ENCODE peak calls at places on chromosomes 3 and 15, in ten cellular contexts. Y, N, P, X, V, E, H, U, S and L are unnamed samples.
A peak's percentile ranks its signal among the peaks of the same experiment; 100 is the strongest.

GRCh38 chr15:79169531-79170123 is 79.0 kb upstream of the RASGRF1 start:
- DNase-seq in Y (no peak), N (no peak), P (no peak), X (no peak), V (no peak), E (peak; percentile 16), H (no peak), U (no peak), S (no peak), L (no peak)

GRCh38 chr3:196214783-196215441 is 1.4 kb upstream of the SLC51A start:
- DNase-seq in Y (no peak), N (no peak), P (no peak), X (no peak), V (no peak), E (no peak), H (no peak), U (no peak), S (peak; percentile 42), L (no peak)

GRCh38 chr3:59818033-59818936 is 768.5 kb upstream of the CFAP20DC start:
- DNase-seq in Y (peak; percentile 97), N (peak; percentile 96), P (peak; percentile 78), X (peak; percentile 97), V (no peak), E (peak; percentile 92), H (peak; percentile 88), U (peak; percentile 88), S (peak; percentile 56), L (peak; percentile 96)

GRCh38 chr15:100880139-100880896 is 687 bp downstream of the ALDH1A3 start:
- DNase-seq in Y (no peak), N (no peak), P (no peak), X (peak; percentile 15), V (peak; percentile 63), E (peak; percentile 45), H (no peak), U (no peak), S (no peak), L (peak; percentile 46)

GRCh38 chr3:42702982-42703694 is 540 bp upstream of the HHATL start:
- DNase-seq in Y (no peak), N (no peak), P (no peak), X (no peak), V (no peak), E (no peak), H (no peak), U (no peak), S (peak; percentile 7), L (no peak)

GRCh38 chr3:193974147-193974546 is 161.8 kb upstream of the HES1 start:
- DNase-seq in Y (peak; percentile 36), N (no peak), P (no peak), X (peak; percentile 65), V (no peak), E (peak; percentile 21), H (no peak), U (no peak), S (no peak), L (no peak)

GRCh38 chr15:56052389-56053045 is 59.1 kb upstream of the NEDD4 start:
- DNase-seq in Y (peak; percentile 62), N (peak; percentile 67), P (no peak), X (peak; percentile 71), V (peak; percentile 76), E (peak; percentile 73), H (no peak), U (no peak), S (no peak), L (peak; percentile 59)

GRCh38 chr3:195813916-195814486 is 2.3 kb upstream of the MUC4 start:
- DNase-seq in Y (no peak), N (no peak), P (no peak), X (no peak), V (no peak), E (no peak), H (no peak), U (no peak), S (no peak), L (no peak)

GRCh38 chr3:47007482-47008257 is 28.2 kb downstream of the NBEAL2 start:
- DNase-seq in Y (no peak), N (no peak), P (peak; percentile 16), X (no peak), V (no peak), E (no peak), H (no peak), U (no peak), S (peak; percentile 28), L (no peak)

GRCh38 chr3:160661660-160662059 is 15.3 kb upstream of the ARL14 start:
- DNase-seq in Y (no peak), N (peak; percentile 21), P (no peak), X (no peak), V (no peak), E (no peak), H (no peak), U (no peak), S (no peak), L (no peak)

GRCh38 chr3:108462899-108463298 is 47.5 kb downstream of the MYH15 start:
- DNase-seq in Y (peak; percentile 49), N (peak; percentile 31), P (no peak), X (peak; percentile 34), V (no peak), E (peak; percentile 40), H (no peak), U (no peak), S (no peak), L (peak; percentile 25)

GRCh38 chr3:61936344-61936937 is 375.1 kb downstream of the PTPRG start:
- DNase-seq in Y (peak; percentile 32), N (no peak), P (peak; percentile 23), X (no peak), V (peak; percentile 78), E (peak; percentile 42), H (peak; percentile 14), U (peak; percentile 33), S (no peak), L (peak; percentile 42)

GRCh38 chr3:42942693-42943092 is 36.4 kb upstream of the GASK1A start:
- DNase-seq in Y (no peak), N (no peak), P (no peak), X (no peak), V (no peak), E (no peak), H (no peak), U (no peak), S (no peak), L (no peak)

GRCh38 chr15:99120050-99120777 is 15.3 kb downstream of the SYNM start:
- DNase-seq in Y (no peak), N (no peak), P (no peak), X (no peak), V (no peak), E (no peak), H (no peak), U (no peak), S (no peak), L (no peak)

GRCh38 chr15:100311829-100312228 is 29.9 kb downstream of the ADAMTS17 start:
- DNase-seq in Y (no peak), N (no peak), P (no peak), X (no peak), V (no peak), E (no peak), H (no peak), U (no peak), S (no peak), L (no peak)

GRCh38 chr3:149512073-149512782 is 37.7 kb downstream of the TM4SF4 start:
- DNase-seq in Y (peak; percentile 70), N (peak; percentile 84), P (peak; percentile 60), X (peak; percentile 70), V (peak; percentile 88), E (peak; percentile 76), H (peak; percentile 74), U (peak; percentile 61), S (peak; percentile 62), L (peak; percentile 70)

GRCh38 chr15:34241376-34242350 is 16.8 kb downstream of the EMC4 start:
- DNase-seq in Y (peak; percentile 64), N (peak; percentile 75), P (peak; percentile 26), X (peak; percentile 38), V (peak; percentile 56), E (peak; percentile 70), H (peak; percentile 62), U (no peak), S (no peak), L (peak; percentile 78)

GRCh38 chr3:95613993-95614392 is 1200.4 kb upstream of the EPHA6 start:
- DNase-seq in Y (no peak), N (peak; percentile 68), P (no peak), X (no peak), V (no peak), E (no peak), H (no peak), U (no peak), S (no peak), L (no peak)

GRCh38 chr3:22451501-22451900 is 700.5 kb upstream of the ZNF385D start:
- DNase-seq in Y (no peak), N (no peak), P (no peak), X (no peak), V (no peak), E (no peak), H (no peak), U (no peak), S (no peak), L (no peak)

GRCh38 chr15:97995881-97996603 is 35.5 kb downstream of the ARRDC4 start:
- DNase-seq in Y (peak; percentile 15), N (peak; percentile 45), P (peak; percentile 46), X (peak; percentile 24), V (peak; percentile 61), E (no peak), H (peak; percentile 59), U (no peak), S (no peak), L (peak; percentile 85)

GRCh38 chr3:48428863-48429415 is 947 bp downstream of the PLXNB1 start:
- DNase-seq in Y (no peak), N (peak; percentile 29), P (peak; percentile 69), X (no peak), V (peak; percentile 64), E (no peak), H (peak; percentile 63), U (peak; percentile 58), S (peak; percentile 81), L (no peak)

GRCh38 chr3:112973325-112974177 is 1.4 kb downstream of the CD200R1 start:
- DNase-seq in Y (no peak), N (no peak), P (no peak), X (no peak), V (no peak), E (no peak), H (peak; percentile 34), U (no peak), S (no peak), L (no peak)
- H3K4me3 ChIP-seq in Y (no peak overlapping the region), N (no peak overlapping the region), P (peak overlapping the region; percentile 1), X (no peak overlapping the region), V (no peak overlapping the region), E (no peak overlapping the region), H (no peak overlapping the region), U (peak overlapping the region; percentile 41), S (no peak overlapping the region), L (no peak overlapping the region)

GRCh38 chr3:71409352-71409751 is 174.2 kb downstream of the FOXP1 start:
- DNase-seq in Y (no peak), N (no peak), P (no peak), X (no peak), V (no peak), E (no peak), H (no peak), U (no peak), S (no peak), L (no peak)
- TF ChIP-seq CTCF in Y (no peak), N (no peak), P (no peak), X (no peak), V (no peak), E (no peak), H (no peak), U (no peak), S (no peak), L (no peak)

GRCh38 chr3:13419356-13420050 is 619 bp downstream of the NUP210 start:
- DNase-seq in Y (no peak), N (peak; percentile 37), P (no peak), X (no peak), V (peak; percentile 61), E (no peak), H (peak; percentile 48), U (peak; percentile 52), S (no peak), L (peak; percentile 20)
- H3K4me3 ChIP-seq in Y (no peak overlapping the region), N (peak overlapping the region; percentile 73), P (peak overlapping the region; percentile 69), X (no peak overlapping the region), V (peak overlapping the region; percentile 85), E (no peak overlapping the region), H (peak overlapping the region; percentile 34), U (peak overlapping the region; percentile 59), S (peak overlapping the region; percentile 28), L (no peak overlapping the region)

GRCh38 chr3:5476403-5476802 is 288.9 kb downstream of the EDEM1 start:
- DNase-seq in Y (no peak), N (no peak), P (no peak), X (no peak), V (no peak), E (no peak), H (no peak), U (no peak), S (no peak), L (no peak)
- TF ChIP-seq CTCF in Y (no peak), N (no peak), P (no peak), X (no peak), V (no peak), E (no peak), H (no peak), U (no peak), S (no peak), L (no peak)